ENCODE peak calls at places on chromosomes 4 and X, in six cellular contexts. B is PC-3, Z is astrocyte, P is neuronal stem cell, N is HCT116, U is mammary epithelial cell. F is an unnamed sample.
A peak's percentile ranks its signal among the peaks of the same experiment; 100 is the strongest.

GRCh38 chr4:140018931-140019618 is 134.9 kb downstream of the MAML3 start:
- DNase-seq in B (peak; percentile 87), Z (no peak), P (no peak), N (peak; percentile 19), U (no peak), F (no peak)

GRCh38 chr4:112145326-112145819 is at the start of gene FAM241A:
- DNase-seq in B (peak; percentile 75), Z (peak; percentile 51), P (peak; percentile 66), N (peak; percentile 54), U (peak; percentile 79), F (no peak)

GRCh38 chr4:189787216-189788031 is 153.2 kb upstream of the FRG1 start:
- DNase-seq in B (no peak), Z (no peak), P (no peak), N (no peak), U (no peak), F (no peak)

GRCh38 chr4:48970471-48970921 is 15.6 kb upstream of the CWH43 start:
- DNase-seq in B (peak; percentile 80), Z (peak; percentile 85), P (no peak), N (peak; percentile 37), U (peak; percentile 90), F (peak; percentile 71)

GRCh38 chr4:139887378-139887801 is 221.8 kb downstream of the MGST2 start:
- DNase-seq in B (no peak), Z (no peak), P (no peak), N (no peak), U (peak; percentile 54), F (no peak)

GRCh38 chrX:136767104-136767941 is 13.4 kb downstream of the ARHGEF6 start:
- DNase-seq in B (peak; percentile 59), Z (peak; percentile 52), P (peak; percentile 40), N (no peak), U (peak; percentile 27), F (no peak)

GRCh38 chr4:151830168-151830567 is 69.4 kb upstream of the GATB start:
- DNase-seq in B (no peak), Z (no peak), P (no peak), N (no peak), U (no peak), F (no peak)

GRCh38 chr4:122099896-122100295 is 52.2 kb upstream of the BLTP1 start:
- DNase-seq in B (peak; percentile 52), Z (peak; percentile 73), P (no peak), N (no peak), U (no peak), F (no peak)

GRCh38 chr4:188988131-188988530 is 848.9 kb downstream of the TRIML1 start:
- DNase-seq in B (no peak), Z (no peak), P (no peak), N (no peak), U (no peak), F (no peak)

GRCh38 chr4:83589283-83589682 is 53.4 kb downstream of the GPAT3 start:
- DNase-seq in B (no peak), Z (no peak), P (no peak), N (no peak), U (no peak), F (no peak)

GRCh38 chr4:41303372-41304118 is 46.8 kb downstream of the UCHL1 start:
- DNase-seq in B (no peak), Z (no peak), P (no peak), N (no peak), U (no peak), F (no peak)

GRCh38 chr4:8303485-8304281 is 34.1 kb downstream of the HTRA3 start:
- DNase-seq in B (peak; percentile 90), Z (peak; percentile 64), P (no peak), N (peak; percentile 62), U (peak; percentile 86), F (peak; percentile 55)

GRCh38 chr4:21790437-21791029 is 158.0 kb downstream of the KCNIP4 start:
- DNase-seq in B (peak; percentile 78), Z (peak; percentile 16), P (no peak), N (peak; percentile 16), U (peak; percentile 30), F (no peak)

GRCh38 chr4:2793920-2794706 is 1.2 kb downstream of the SH3BP2 start:
- DNase-seq in B (no peak), Z (no peak), P (no peak), N (no peak), U (no peak), F (no peak)

GRCh38 chr4:159505275-159505975 is 402.5 kb downstream of the RAPGEF2 start:
- DNase-seq in B (no peak), Z (peak; percentile 61), P (no peak), N (no peak), U (no peak), F (no peak)

GRCh38 chr4:138898282-138898681 is 117.3 kb upstream of the NOCT start:
- DNase-seq in B (no peak), Z (peak; percentile 71), P (no peak), N (no peak), U (no peak), F (no peak)

GRCh38 chrX:109472939-109473713 is 8.8 kb downstream of the GUCY2F start:
- DNase-seq in B (peak; percentile 28), Z (peak; percentile 49), P (no peak), N (peak; percentile 27), U (peak; percentile 51), F (no peak)

GRCh38 chr4:113869743-113870375 is 108.3 kb upstream of the CAMK2D start:
- DNase-seq in B (peak; percentile 40), Z (peak; percentile 75), P (no peak), N (peak; percentile 1), U (peak; percentile 90), F (no peak)

GRCh38 chr4:110005461-110006056 is 92.9 kb downstream of the EGF start:
- DNase-seq in B (peak; percentile 72), Z (peak; percentile 59), P (peak; percentile 37), N (peak; percentile 57), U (peak; percentile 72), F (peak; percentile 21)

GRCh38 chr4:65845169-65845568 is 174.9 kb upstream of the EPHA5 start:
- DNase-seq in B (no peak), Z (no peak), P (no peak), N (no peak), U (no peak), F (no peak)

GRCh38 chr4:114028071-114028470 is 48.6 kb upstream of the ARSJ start:
- DNase-seq in B (peak; percentile 42), Z (no peak), P (no peak), N (no peak), U (peak; percentile 61), F (no peak)

GRCh38 chr4:27684501-27685077 is 823.9 kb downstream of the STIM2 start:
- DNase-seq in B (peak; percentile 71), Z (peak; percentile 4), P (peak; percentile 56), N (peak; percentile 54), U (peak; percentile 60), F (peak; percentile 11)

GRCh38 chrX:24426340-24426913 is 38.7 kb upstream of the PDK3 start:
- DNase-seq in B (peak; percentile 39), Z (no peak), P (no peak), N (no peak), U (peak; percentile 88), F (peak; percentile 70)

GRCh38 chrX:54819201-54819600 is 11.7 kb downstream of the MAGED2 start:
- DNase-seq in B (no peak), Z (no peak), P (no peak), N (no peak), U (no peak), F (no peak)

GRCh38 chrX:93354651-93355050 is 318.7 kb downstream of the NAP1L3 start:
- DNase-seq in B (no peak), Z (no peak), P (no peak), N (no peak), U (no peak), F (no peak)
- H3K4me2 ChIP-seq in B (no peak overlapping the region), Z (no peak overlapping the region), P (no peak overlapping the region), N (no peak overlapping the region), U (no peak overlapping the region), F (no peak overlapping the region)

DNA sequence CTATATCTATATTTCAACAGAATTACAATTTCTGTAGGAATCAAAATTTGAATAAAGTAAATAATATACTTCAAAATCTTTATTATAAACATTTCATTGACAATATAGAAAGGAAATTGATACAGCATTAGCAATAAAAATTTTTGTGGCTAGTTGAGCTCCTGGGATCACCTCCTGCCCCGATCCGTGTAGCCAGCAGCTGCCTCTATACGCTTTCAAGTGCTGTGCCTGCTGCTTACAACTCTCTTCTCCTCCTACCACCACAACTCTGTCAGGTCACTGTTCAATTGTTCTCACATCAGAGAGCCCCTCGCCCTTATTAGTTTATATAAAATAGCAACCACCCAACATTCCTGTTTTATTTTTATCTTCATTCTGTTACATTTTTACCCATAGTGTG is 27.6 kb downstream of the INPP4B start:
- DNase-seq in B (no peak), Z (peak; percentile 55), P (no peak), N (peak; percentile 32), U (no peak), F (no peak)
- H3K4me2 ChIP-seq in B (peak overlapping the region; percentile 73), Z (peak overlapping the region; percentile 77), P (no peak overlapping the region), N (peak overlapping the region; percentile 63), U (no peak overlapping the region), F (no peak overlapping the region)

GRCh38 chr4:53967971-53968370 is 96.4 kb downstream of the CHIC2 start:
- DNase-seq in B (no peak), Z (no peak), P (no peak), N (no peak), U (peak; percentile 38), F (no peak)
- H3K4me2 ChIP-seq in B (no peak overlapping the region), Z (no peak overlapping the region), P (no peak overlapping the region), N (no peak overlapping the region), U (no peak overlapping the region), F (no peak overlapping the region)

GRCh38 chr4:107709916-107710315 is 10.1 kb downstream of the PAPSS1 start:
- DNase-seq in B (peak; percentile 47), Z (no peak), P (no peak), N (no peak), U (peak; percentile 35), F (no peak)
- H3K4me2 ChIP-seq in B (peak overlapping the region; percentile 49), Z (no peak overlapping the region), P (no peak overlapping the region), N (no peak overlapping the region), U (peak overlapping the region; percentile 12), F (peak overlapping the region; percentile 27)

DNA sequence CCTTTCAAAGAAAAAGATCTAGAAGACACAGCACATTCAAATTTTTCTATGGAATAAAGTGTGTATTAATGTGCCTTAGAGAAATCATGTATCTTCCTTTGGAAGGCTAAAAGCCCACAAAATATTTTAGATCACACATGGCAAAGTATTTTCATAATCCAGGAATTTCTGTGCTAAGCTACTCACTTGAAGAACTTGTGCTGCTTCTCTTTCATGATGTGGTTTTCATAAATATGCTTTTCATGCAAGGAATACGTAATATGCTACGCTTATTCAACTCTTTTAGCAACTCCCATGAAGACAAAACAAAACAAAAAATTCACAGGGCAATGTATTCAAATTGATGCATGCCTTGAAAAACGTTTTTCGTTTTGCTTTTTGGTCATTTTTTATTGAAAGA is 125.6 kb downstream of the ARHGAP24 start:
- DNase-seq in B (no peak), Z (no peak), P (no peak), N (no peak), U (no peak), F (no peak)
- H3K4me2 ChIP-seq in B (no peak overlapping the region), Z (no peak overlapping the region), P (no peak overlapping the region), N (no peak overlapping the region), U (no peak overlapping the region), F (no peak overlapping the region)

DNA sequence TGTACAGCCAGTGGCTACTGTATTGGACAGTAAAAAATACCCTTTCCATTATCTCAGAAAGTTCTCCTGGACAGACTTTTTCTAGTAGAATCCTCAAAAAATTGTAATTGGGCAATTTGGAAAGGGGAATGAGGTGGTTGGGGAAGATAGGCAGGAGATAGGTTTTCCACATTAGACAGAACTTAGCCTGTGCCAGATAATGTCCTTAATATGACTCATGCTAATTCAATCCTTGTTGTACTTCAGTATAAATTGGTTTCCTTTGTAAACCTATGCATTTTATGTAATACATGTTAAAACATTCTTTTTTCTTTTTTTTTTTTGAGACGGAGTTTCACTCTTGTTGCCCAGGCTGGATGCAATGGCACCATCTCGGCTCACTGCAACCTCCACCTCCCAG is 8.9 kb downstream of the EIF4E start:
- DNase-seq in B (peak; percentile 31), Z (peak; percentile 73), P (no peak), N (no peak), U (peak; percentile 19), F (no peak)
- H3K4me2 ChIP-seq in B (no peak overlapping the region), Z (peak overlapping the region; percentile 24), P (no peak overlapping the region), N (no peak overlapping the region), U (no peak overlapping the region), F (no peak overlapping the region)

GRCh38 chr4:47531954-47532321 is 46.9 kb downstream of the ATP10D start:
- DNase-seq in B (no peak), Z (no peak), P (no peak), N (no peak), U (no peak), F (no peak)
- H3K4me2 ChIP-seq in B (peak overlapping the region; percentile 41), Z (peak overlapping the region; percentile 72), P (no peak overlapping the region), N (no peak overlapping the region), U (peak overlapping the region; percentile 65), F (peak overlapping the region; percentile 67)

F was measured in keratinocyte.